ENCODE peak calls at places on chromosomes 5 and 9, in nine cellular contexts. V, E, L, M, R, C, P, J and A are unnamed samples.

GRCh38 chr9:80094176-80094771 is 522.5 kb downstream of the TLE4 start:
- DNase-seq in V (no peak), E (no peak), L (no peak), M (no peak), R (no peak), C (no peak), P (no peak), J (no peak), A (no peak)

GRCh38 chr9:131277673-131278420 is 1.5 kb upstream of the FAM78A start:
- DNase-seq in V (peak), E (peak), L (peak), M (peak), R (peak), C (peak), P (peak), J (peak), A (peak)

GRCh38 chr9:96251451-96251850 is 50.5 kb downstream of the HSD17B3 start:
- DNase-seq in V (no peak), E (no peak), L (no peak), M (no peak), R (no peak), C (no peak), P (no peak), J (no peak), A (no peak)

GRCh38 chr9:105328872-105329728 is 84.6 kb downstream of the SLC44A1 start:
- DNase-seq in V (no peak), E (no peak), L (no peak), M (no peak), R (peak), C (no peak), P (no peak), J (no peak), A (no peak)

GRCh38 chr9:134288731-134289130 is 37.5 kb upstream of the RXRA start:
- DNase-seq in V (no peak), E (no peak), L (no peak), M (no peak), R (no peak), C (no peak), P (no peak), J (no peak), A (no peak)

GRCh38 chr5:144206136-144206535 is 35.5 kb downstream of the KCTD16 start:
- DNase-seq in V (peak), E (no peak), L (no peak), M (no peak), R (no peak), C (no peak), P (no peak), J (no peak), A (no peak)

GRCh38 chr9:97518909-97519307 is 17.4 kb downstream of the TMOD1 start:
- DNase-seq in V (peak), E (no peak), L (no peak), M (no peak), R (peak), C (no peak), P (peak), J (no peak), A (peak)

GRCh38 chr9:131621551-131622321 is 76.4 kb downstream of the PRRT1B start:
- DNase-seq in V (no peak), E (no peak), L (no peak), M (no peak), R (no peak), C (no peak), P (no peak), J (no peak), A (no peak)

GRCh38 chr9:37998881-37999311 is 70.1 kb downstream of the SHB start:
- DNase-seq in V (peak), E (no peak), L (no peak), M (no peak), R (no peak), C (no peak), P (no peak), J (no peak), A (no peak)